ENCODE peak calls at places on chromosomes 5 and 9, in seven cellular contexts. J, U, D, L, N, T and M are unnamed samples.

GRCh38 chr9:38345851-38346755 is 46.4 kb upstream of the ALDH1B1 start:
- DNase-seq in J (no peak), U (no peak), D (no peak), L (no peak), N (no peak), T (no peak), M (no peak)

GRCh38 chr9:114602620-114603019 is 8.5 kb upstream of the TMEM268 start:
- DNase-seq in J (no peak), U (no peak), D (no peak), L (no peak), N (no peak), T (no peak), M (no peak)

GRCh38 chr5:100902406-100903035 is 561 bp downstream of the ST8SIA4 start:
- DNase-seq in J (peak), U (no peak), D (no peak), L (peak), N (no peak), T (no peak), M (no peak)

GRCh38 chr5:97560176-97560993 is 377.3 kb upstream of the RIOK2 start:
- DNase-seq in J (no peak), U (no peak), D (no peak), L (no peak), N (no peak), T (no peak), M (no peak)

GRCh38 chr9:37998881-37999311 is 70.1 kb downstream of the SHB start:
- DNase-seq in J (no peak), U (peak), D (no peak), L (no peak), N (no peak), T (peak), M (no peak)

GRCh38 chr5:114369680-114370417 is 8.0 kb downstream of the KCNN2 start:
- DNase-seq in J (no peak), U (no peak), D (no peak), L (no peak), N (no peak), T (no peak), M (no peak)

GRCh38 chr5:56783261-56783660 is 32.1 kb upstream of the MAP3K1 start:
- DNase-seq in J (no peak), U (no peak), D (no peak), L (no peak), N (no peak), T (no peak), M (no peak)

GRCh38 chr5:150461231-150461630 is 11.7 kb upstream of the RPS14 start:
- DNase-seq in J (no peak), U (no peak), D (no peak), L (peak), N (no peak), T (no peak), M (no peak)

GRCh38 chr5:72366324-72366976 is 46.3 kb downstream of the PTCD2 start:
- DNase-seq in J (peak), U (peak), D (peak), L (peak), N (no peak), T (peak), M (peak)

GRCh38 chr5:179327026-179327735 is 18.1 kb downstream of the ADAMTS2 start:
- DNase-seq in J (no peak), U (no peak), D (no peak), L (no peak), N (no peak), T (no peak), M (no peak)

GRCh38 chr5:5494489-5495402 is 72.3 kb downstream of the ICE1 start:
- DNase-seq in J (peak), U (peak), D (peak), L (peak), N (no peak), T (peak), M (peak)

GRCh38 chr9:95007470-95007869 is 281.0 kb downstream of the AOPEP start:
- DNase-seq in J (no peak), U (peak), D (no peak), L (no peak), N (no peak), T (no peak), M (no peak)

GRCh38 chr5:32044904-32045303 is 129.2 kb downstream of the GOLPH3 start:
- DNase-seq in J (no peak), U (peak), D (no peak), L (no peak), N (no peak), T (peak), M (no peak)

GRCh38 chr9:110316255-110316921 is 21.3 kb downstream of the TXNDC8 start:
- DNase-seq in J (no peak), U (peak), D (no peak), L (no peak), N (no peak), T (no peak), M (no peak)

GRCh38 chr9:135734616-135735144 is 32.7 kb downstream of the KCNT1 start:
- DNase-seq in J (no peak), U (no peak), D (no peak), L (no peak), N (no peak), T (no peak), M (no peak)

GRCh38 chr5:160508780-160509361 is 87.2 kb downstream of the PTTG1 start:
- DNase-seq in J (peak), U (peak), D (peak), L (peak), N (no peak), T (peak), M (peak)

GRCh38 chr9:109769250-109769649 is 10.7 kb upstream of the PALM2AKAP2 start:
- DNase-seq in J (no peak), U (no peak), D (no peak), L (no peak), N (no peak), T (no peak), M (no peak)

GRCh38 chr5:140310434-140310833 is 7.5 kb upstream of the PFDN1 start:
- DNase-seq in J (no peak), U (no peak), D (no peak), L (no peak), N (no peak), T (no peak), M (no peak)

GRCh38 chr5:138467711-138468132 is 2.4 kb downstream of the EGR1 start:
- DNase-seq in J (no peak), U (peak), D (no peak), L (peak), N (no peak), T (no peak), M (no peak)

GRCh38 chr9:88680505-88681160 is 145.7 kb downstream of the NXNL2 start:
- DNase-seq in J (no peak), U (peak), D (no peak), L (no peak), N (no peak), T (no peak), M (no peak)

GRCh38 chr9:127390563-127390962 is 6.4 kb upstream of the SLC2A8 start:
- DNase-seq in J (no peak), U (no peak), D (peak), L (peak), N (peak), T (no peak), M (no peak)

GRCh38 chr5:157744055-157745011 is 821 bp downstream of the LSM11 start:
- DNase-seq in J (peak), U (no peak), D (no peak), L (no peak), N (no peak), T (no peak), M (no peak)

GRCh38 chr9:5355817-5356216 is 16.1 kb upstream of the RLN1 start:
- DNase-seq in J (no peak), U (no peak), D (no peak), L (no peak), N (no peak), T (no peak), M (no peak)

GRCh38 chr9:137058651-137059234 is 4.9 kb upstream of the ENTPD2 start:
- DNase-seq in J (no peak), U (no peak), D (no peak), L (no peak), N (no peak), T (no peak), M (no peak)

GRCh38 chr9:4663956-4664355 is 1.9 kb downstream of the PLPP6 start:
- DNase-seq in J (no peak), U (no peak), D (no peak), L (no peak), N (no peak), T (no peak), M (no peak)

GRCh38 chr5:8814081-8814480 is 731.8 kb downstream of the SEMA5A start:
- DNase-seq in J (no peak), U (no peak), D (no peak), L (no peak), N (no peak), T (no peak), M (no peak)

GRCh38 chr5:10656176-10656830 is 92.4 kb downstream of the ANKRD33B start:
- DNase-seq in J (no peak), U (no peak), D (no peak), L (no peak), N (no peak), T (no peak), M (peak)

GRCh38 chr5:93267736-93268135 is 313.3 kb downstream of the NR2F1-AS1 start:
- DNase-seq in J (no peak), U (no peak), D (no peak), L (no peak), N (no peak), T (no peak), M (no peak)

GRCh38 chr5:150497274-150497988 is 10.5 kb upstream of the NDST1 start:
- DNase-seq in J (no peak), U (peak), D (no peak), L (peak), N (peak), T (peak), M (no peak)

GRCh38 chr5:127930311-127930710 is 153.3 kb upstream of the SLC12A2 start:
- DNase-seq in J (no peak), U (peak), D (peak), L (no peak), N (no peak), T (peak), M (no peak)

GRCh38 chr5:74957029-74957781 is 91.0 kb upstream of the FAM169A start:
- DNase-seq in J (no peak), U (no peak), D (no peak), L (no peak), N (no peak), T (no peak), M (no peak)

GRCh38 chr5:140169410-140169809 is 5.6 kb upstream of the CYSTM1 start:
- DNase-seq in J (no peak), U (peak), D (no peak), L (no peak), N (no peak), T (no peak), M (no peak)

GRCh38 chr5:72410896-72411295 is 90.7 kb downstream of the PTCD2 start:
- DNase-seq in J (no peak), U (peak), D (no peak), L (no peak), N (no peak), T (peak), M (no peak)

GRCh38 chr5:177605667-177606066 is 5.7 kb downstream of the B4GALT7 start:
- DNase-seq in J (no peak), U (no peak), D (no peak), L (no peak), N (peak), T (no peak), M (no peak)

GRCh38 chr5:141734501-141735231 is 52.6 kb upstream of the ARAP3 start:
- DNase-seq in J (peak), U (peak), D (no peak), L (peak), N (no peak), T (peak), M (no peak)

GRCh38 chr5:33184367-33184766 is 256.4 kb upstream of the TARS1 start:
- DNase-seq in J (no peak), U (no peak), D (no peak), L (no peak), N (no peak), T (no peak), M (no peak)

GRCh38 chr5:33180900-33181299 is 259.9 kb upstream of the TARS1 start:
- DNase-seq in J (no peak), U (peak), D (no peak), L (no peak), N (no peak), T (peak), M (peak)
- TF ChIP-seq CTCF in J (no peak), U (peak), D (peak), L (peak), N (no peak), T (peak), M (peak)

GRCh38 chr9:99300103-99300439 is 78.0 kb downstream of the SEC61B start:
- DNase-seq in J (no peak), U (no peak), D (no peak), L (no peak), N (no peak), T (no peak), M (no peak)

GRCh38 chr9:99294850-99295461 is 72.9 kb downstream of the SEC61B start:
- DNase-seq in J (no peak), U (peak), D (peak), L (no peak), N (no peak), T (no peak), M (no peak)

GRCh38 chr9:99298660-99299059 is 76.6 kb downstream of the SEC61B start:
- DNase-seq in J (no peak), U (no peak), D (no peak), L (no peak), N (no peak), T (no peak), M (no peak)

GRCh38 chr9:99299214-99300102 is 77.4 kb downstream of the SEC61B start:
- DNase-seq in J (no peak), U (peak), D (peak), L (peak), N (no peak), T (peak), M (no peak)

DNA sequence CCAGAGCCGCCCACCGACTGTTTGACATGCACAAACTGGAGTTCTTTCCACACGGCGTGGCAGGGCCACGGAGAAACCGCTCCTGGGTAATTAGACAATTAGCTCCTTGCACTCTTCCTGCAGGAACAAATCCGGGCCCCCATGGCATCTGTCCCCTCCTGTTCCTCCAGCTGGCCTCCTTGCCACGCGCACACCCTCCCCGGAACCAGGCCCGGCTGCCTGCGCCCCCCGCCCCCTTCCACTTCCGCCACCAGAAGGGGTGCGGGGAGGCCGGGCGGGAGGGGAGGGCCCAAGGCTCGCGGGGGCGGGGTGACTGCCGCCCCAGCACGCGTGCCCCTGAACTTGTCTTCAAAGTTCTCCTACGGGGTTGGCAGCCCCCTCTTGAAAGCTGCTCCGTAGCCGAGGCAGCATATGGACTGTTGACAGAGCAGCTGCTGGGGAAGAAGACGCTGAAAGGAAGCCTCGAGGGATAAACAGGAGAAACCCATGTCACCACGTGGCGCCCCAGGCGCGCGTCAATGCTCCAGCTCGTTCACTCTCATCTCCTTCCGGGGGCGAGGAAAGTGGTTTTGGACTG is 74.4 kb downstream of the SEC61B start:
- DNase-seq in J (peak), U (peak), D (no peak), L (no peak), N (no peak), T (no peak), M (no peak)
- H3K4me3 ChIP-seq in J (no peak), U (peak), D (no peak), L (no peak), N (peak), T (no peak), M (no peak)

DNA sequence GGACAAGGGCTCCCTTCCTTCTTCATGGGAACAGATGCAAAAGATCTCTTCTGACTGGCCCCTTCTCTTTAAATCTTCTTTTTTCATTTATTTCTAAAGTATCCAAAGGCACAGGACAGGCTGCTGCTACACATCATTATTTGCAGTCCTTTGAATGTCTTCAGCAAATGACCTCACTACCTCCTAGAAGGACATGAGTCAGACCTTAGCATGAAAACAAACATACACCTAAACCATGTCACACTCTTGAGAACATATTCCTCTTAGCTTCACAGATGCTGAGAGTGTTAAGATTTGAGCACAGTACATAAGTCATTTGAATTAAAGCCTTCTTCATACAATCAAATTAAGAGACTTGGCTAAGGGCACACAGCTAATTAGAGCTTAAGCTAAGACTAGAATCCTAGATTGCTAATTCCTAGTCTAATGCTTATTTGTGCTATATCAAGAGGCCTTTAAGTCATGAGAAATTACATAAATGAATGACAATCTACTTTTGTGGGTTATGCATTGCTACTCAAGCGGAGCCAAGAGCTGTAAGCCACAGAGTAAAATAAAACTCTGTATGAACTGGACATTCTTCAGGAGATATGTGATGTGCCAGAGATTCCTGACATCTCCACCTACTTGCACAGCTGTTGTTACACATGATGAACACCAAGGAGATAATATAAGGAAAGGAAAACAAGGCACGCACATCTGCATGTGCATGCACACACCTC is 109.1 kb upstream of the PTGER4 start:
- DNase-seq in J (no peak), U (peak), D (no peak), L (no peak), N (no peak), T (peak), M (no peak)
- TF ChIP-seq CTCF in J (no peak), U (no peak), D (no peak), L (no peak), N (no peak), T (no peak), M (no peak)

GRCh38 chr5:167821669-167822068 is 469.8 kb upstream of the WWC1 start:
- DNase-seq in J (no peak), U (no peak), D (no peak), L (no peak), N (no peak), T (no peak), M (no peak)
- H3K4me3 ChIP-seq in J (no peak), U (no peak), D (no peak), L (no peak), N (no peak), T (no peak), M (no peak)

GRCh38 chr5:173394701-173395100 is 66.5 kb upstream of the STC2 start:
- DNase-seq in J (no peak), U (no peak), D (no peak), L (no peak), N (no peak), T (no peak), M (no peak)

GRCh38 chr5:173396311-173396993 is 68.2 kb upstream of the STC2 start:
- DNase-seq in J (no peak), U (peak), D (peak), L (no peak), N (peak), T (no peak), M (no peak)

GRCh38 chr5:173395933-173396308 is 67.7 kb upstream of the STC2 start:
- DNase-seq in J (no peak), U (no peak), D (no peak), L (no peak), N (peak), T (no peak), M (no peak)

GRCh38 chr5:173397531-173397930 is 69.3 kb upstream of the STC2 start:
- DNase-seq in J (no peak), U (no peak), D (no peak), L (no peak), N (peak), T (no peak), M (no peak)

GRCh38 chr5:173395257-173395932 is 67.2 kb upstream of the STC2 start:
- DNase-seq in J (no peak), U (peak), D (peak), L (no peak), N (peak), T (peak), M (no peak)
- TF ChIP-seq CTCF in J (no peak), U (peak), D (no peak), L (peak), N (no peak), T (peak), M (no peak)

DNA sequence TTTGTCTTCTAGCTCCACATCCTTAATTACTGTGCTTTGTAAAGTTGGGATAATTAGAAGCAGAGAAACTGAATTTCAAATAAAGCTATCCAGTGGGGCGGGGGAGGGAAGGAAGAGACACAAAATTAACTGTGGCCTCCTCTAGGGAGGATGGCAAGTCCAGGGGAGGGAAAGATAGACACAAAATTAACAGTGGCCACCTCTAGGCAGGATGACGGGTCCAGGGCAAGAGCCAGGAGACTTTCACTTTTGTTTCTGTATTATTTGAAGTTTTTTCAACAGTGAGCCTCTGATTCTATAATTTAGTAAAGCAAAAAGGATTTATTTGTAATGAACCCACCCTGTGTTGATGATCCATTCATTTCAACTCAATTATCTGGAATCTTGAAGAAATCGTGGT is 335.9 kb downstream of the MSX2 start:
- DNase-seq in J (no peak), U (no peak), D (no peak), L (no peak), N (no peak), T (no peak), M (no peak)
- H3K4me3 ChIP-seq in J (peak), U (no peak), D (no peak), L (no peak), N (peak), T (no peak), M (no peak)

GRCh38 chr9:35385042-35385441 is 104.9 kb upstream of the RUSC2 start:
- DNase-seq in J (no peak), U (peak), D (no peak), L (peak), N (no peak), T (peak), M (no peak)
- TF ChIP-seq CTCF in J (no peak), U (peak), D (no peak), L (peak), N (no peak), T (peak), M (peak)

GRCh38 chr9:134062461-134063087 is 5.3 kb downstream of the BRD3 start:
- DNase-seq in J (no peak), U (no peak), D (no peak), L (no peak), N (no peak), T (no peak), M (no peak)
- H3K4me3 ChIP-seq in J (no peak), U (no peak), D (no peak), L (no peak), N (no peak), T (no peak), M (no peak)